ENCODE peak calls at places on chromosomes 16 and 17, in five cellular contexts. K, O, M, U and G are unnamed samples.

GRCh38 chr16:86934581-86935322 is 356.4 kb downstream of the FOXL1 start:
- DNase-seq in M (no peak), O (no peak), U (no peak), K (no peak), G (no peak)

GRCh38 chr16:78431701-78432100 is 332.2 kb downstream of the WWOX start:
- DNase-seq in M (no peak), O (no peak), U (no peak), K (no peak), G (no peak)

GRCh38 chr16:19119564-19119963 is 5.8 kb downstream of the ITPRIPL2 start:
- DNase-seq in O (no peak), K (peak), M (peak), U (no peak), G (no peak)

GRCh38 chr17:39627717-39628516 is 1.2 kb downstream of the PPP1R1B start:
- DNase-seq in M (no peak), K (no peak), U (peak), O (no peak), G (no peak)

GRCh38 chr16:57539072-57539796 is 2.9 kb upstream of the CCDC102A start:
- DNase-seq in M (no peak), K (no peak), U (no peak), O (peak), G (no peak)

GRCh38 chr17:1005361-1005946 is 8.5 kb downstream of the TIMM22 start:
- DNase-seq in K (no peak), O (peak), M (no peak), U (peak), G (no peak)

GRCh38 chr16:86809458-86809955 is 231.2 kb downstream of the FOXL1 start:
- DNase-seq in K (peak), O (no peak), U (no peak), M (peak), G (no peak)

GRCh38 chr16:68642436-68643064 is 2.6 kb upstream of the CDH3 start:
- DNase-seq in O (no peak), U (no peak), M (peak), K (no peak), G (peak)

GRCh38 chr16:77330332-77331043 is 104.3 kb downstream of the ADAMTS18 start:
- DNase-seq in K (no peak), U (no peak), M (no peak), O (no peak), G (no peak)

GRCh38 chr17:32452281-32452680 is 8.0 kb downstream of the PSMD11 start:
- DNase-seq in O (no peak), M (no peak), U (no peak), K (no peak), G (no peak)

GRCh38 chr16:23518435-23518891 is 8.2 kb upstream of the GGA2 start:
- DNase-seq in K (no peak), M (no peak), O (peak), U (no peak), G (no peak)

GRCh38 chr16:19899605-19899955 is 14.9 kb upstream of the GPRC5B start:
- DNase-seq in O (no peak), K (no peak), U (no peak), M (no peak), G (no peak)